ENCODE peak calls at places on chromosome 21, in four cellular contexts. One of them, this sample, is unnamed.

GRCh38 chr21:42746593-42747266 is 93.3 kb downstream of the PDE9A start:
- DNase-seq in GM12865: no peak
- DNase-seq in adrenal gland: peak
- DNase-seq in heart left ventricle: peak
- DNase-seq in this sample: no peak

GRCh38 chr21:25689226-25689625 is 45.5 kb downstream of the ATP5PF start:
- DNase-seq in heart left ventricle: no peak
- DNase-seq in GM12865: no peak
- DNase-seq in adrenal gland: no peak
- DNase-seq in this sample: peak

GRCh38 chr21:18529253-18529652 is 125.7 kb upstream of the TMPRSS15 start:
- DNase-seq in heart left ventricle: no peak
- DNase-seq in GM12865: no peak
- DNase-seq in adrenal gland: peak
- DNase-seq in this sample: peak

GRCh38 chr21:17139696-17140095 is 373.1 kb upstream of the CXADR start:
- DNase-seq in heart left ventricle: no peak
- DNase-seq in adrenal gland: no peak
- DNase-seq in GM12865: no peak
- DNase-seq in this sample: no peak

GRCh38 chr21:17051054-17051453 is 461.8 kb upstream of the CXADR start:
- DNase-seq in GM12865: no peak
- DNase-seq in heart left ventricle: no peak
- DNase-seq in adrenal gland: no peak
- DNase-seq in this sample: no peak

GRCh38 chr21:39014751-39015150 is 168.5 kb downstream of the PSMG1 start:
- DNase-seq in adrenal gland: peak
- DNase-seq in heart left ventricle: no peak
- DNase-seq in GM12865: no peak
- DNase-seq in this sample: peak

GRCh38 chr21:25960423-25960822 is 210.1 kb downstream of the APP start:
- DNase-seq in heart left ventricle: no peak
- DNase-seq in adrenal gland: no peak
- DNase-seq in GM12865: no peak
- DNase-seq in this sample: no peak

GRCh38 chr21:24428539-24429186 is 1178.6 kb downstream of the MRPL39 start:
- DNase-seq in GM12865: no peak
- DNase-seq in adrenal gland: no peak
- DNase-seq in heart left ventricle: no peak
- DNase-seq in this sample: no peak

GRCh38 chr21:34830386-34831140 is 161.8 kb downstream of the CLIC6 start:
- DNase-seq in adrenal gland: no peak
- DNase-seq in heart left ventricle: no peak
- DNase-seq in GM12865: no peak
- DNase-seq in this sample: no peak

GRCh38 chr21:34702341-34702807 is 33.6 kb downstream of the CLIC6 start:
- DNase-seq in GM12865: no peak
- DNase-seq in adrenal gland: no peak
- DNase-seq in heart left ventricle: no peak
- DNase-seq in this sample: peak

GRCh38 chr21:14493731-14494130 is 52.4 kb downstream of the SAMSN1 start:
- DNase-seq in adrenal gland: no peak
- DNase-seq in GM12865: no peak
- DNase-seq in heart left ventricle: no peak
- DNase-seq in this sample: no peak

GRCh38 chr21:23950344-23950743 is 1656.9 kb downstream of the MRPL39 start:
- DNase-seq in adrenal gland: no peak
- DNase-seq in GM12865: no peak
- DNase-seq in heart left ventricle: no peak
- DNase-seq in this sample: no peak

GRCh38 chr21:15140321-15141019 is 75.7 kb upstream of the NRIP1 start:
- DNase-seq in GM12865: no peak
- DNase-seq in adrenal gland: peak
- DNase-seq in heart left ventricle: no peak
- DNase-seq in this sample: no peak

GRCh38 chr21:38920631-38921398 is 115.1 kb downstream of the ETS2 start:
- DNase-seq in heart left ventricle: no peak
- DNase-seq in GM12865: no peak
- DNase-seq in adrenal gland: no peak
- DNase-seq in this sample: peak

GRCh38 chr21:16773206-16773605 is 739.6 kb upstream of the CXADR start:
- DNase-seq in heart left ventricle: no peak
- DNase-seq in adrenal gland: no peak
- DNase-seq in GM12865: no peak
- DNase-seq in this sample: peak

GRCh38 chr21:38171723-38172344 is 85.0 kb upstream of the KCNJ15 start:
- DNase-seq in GM12865: no peak
- DNase-seq in adrenal gland: peak
- DNase-seq in heart left ventricle: no peak
- DNase-seq in this sample: peak

GRCh38 chr21:25887646-25888321 is 153.0 kb downstream of the GABPA start:
- DNase-seq in adrenal gland: no peak
- DNase-seq in heart left ventricle: no peak
- DNase-seq in GM12865: no peak
- DNase-seq in this sample: no peak

GRCh38 chr21:33651965-33652680 is 9.8 kb downstream of the ITSN1 start:
- DNase-seq in heart left ventricle: no peak
- DNase-seq in adrenal gland: no peak
- DNase-seq in GM12865: no peak
- DNase-seq in this sample: no peak

GRCh38 chr21:25424674-25425073 is 182.6 kb downstream of the MRPL39 start:
- DNase-seq in adrenal gland: no peak
- DNase-seq in heart left ventricle: no peak
- DNase-seq in GM12865: peak
- DNase-seq in this sample: no peak

GRCh38 chr21:35428489-35428888 is 379.4 kb upstream of the RUNX1 start:
- DNase-seq in GM12865: no peak
- DNase-seq in adrenal gland: peak
- DNase-seq in heart left ventricle: peak
- DNase-seq in this sample: peak

GRCh38 chr21:29581393-29581792 is 282.7 kb downstream of the BACH1 start:
- DNase-seq in adrenal gland: no peak
- DNase-seq in GM12865: no peak
- DNase-seq in heart left ventricle: no peak
- DNase-seq in this sample: no peak

GRCh38 chr21:14866859-14867560 is 197.8 kb downstream of the NRIP1 start:
- DNase-seq in adrenal gland: no peak
- DNase-seq in heart left ventricle: no peak
- DNase-seq in GM12865: no peak
- DNase-seq in this sample: peak

GRCh38 chr21:15749868-15750174 is 20.0 kb downstream of the USP25 start:
- DNase-seq in GM12865: no peak
- DNase-seq in heart left ventricle: no peak
- DNase-seq in adrenal gland: peak
- DNase-seq in this sample: no peak

GRCh38 chr21:16455526-16455925 is 725.7 kb downstream of the USP25 start:
- DNase-seq in GM12865: no peak
- DNase-seq in heart left ventricle: no peak
- DNase-seq in adrenal gland: no peak
- DNase-seq in this sample: no peak

GRCh38 chr21:37855568-37856391 is 60.5 kb downstream of the KCNJ6 start:
- DNase-seq in GM12865: no peak
- DNase-seq in adrenal gland: no peak
- DNase-seq in heart left ventricle: no peak
- DNase-seq in this sample: peak

GRCh38 chr21:20443558-20444155 is 554.6 kb upstream of the NCAM2 start:
- DNase-seq in adrenal gland: no peak
- DNase-seq in heart left ventricle: no peak
- DNase-seq in GM12865: peak
- DNase-seq in this sample: no peak
- TF ChIP-seq CTCF in adrenal gland: no peak
- TF ChIP-seq CTCF in heart left ventricle: peak
- TF ChIP-seq CTCF in GM12865: peak
- TF ChIP-seq CTCF in this sample: no peak

GRCh38 chr21:32207096-32207716 is 71.6 kb downstream of the MIS18A start:
- DNase-seq in adrenal gland: no peak
- DNase-seq in GM12865: no peak
- DNase-seq in heart left ventricle: no peak
- DNase-seq in this sample: no peak
- H3K4me3 ChIP-seq in adrenal gland: no peak
- H3K4me3 ChIP-seq in GM12865: no peak
- H3K4me3 ChIP-seq in heart left ventricle: no peak
- H3K4me3 ChIP-seq in this sample: no peak

GRCh38 chr21:41441546-41441945 is 15.5 kb downstream of the MX1 start:
- DNase-seq in heart left ventricle: no peak
- DNase-seq in GM12865: no peak
- DNase-seq in adrenal gland: no peak
- DNase-seq in this sample: no peak
- TF ChIP-seq CTCF in heart left ventricle: no peak
- TF ChIP-seq CTCF in GM12865: no peak
- TF ChIP-seq CTCF in adrenal gland: no peak
- TF ChIP-seq CTCF in this sample: no peak

DNA sequence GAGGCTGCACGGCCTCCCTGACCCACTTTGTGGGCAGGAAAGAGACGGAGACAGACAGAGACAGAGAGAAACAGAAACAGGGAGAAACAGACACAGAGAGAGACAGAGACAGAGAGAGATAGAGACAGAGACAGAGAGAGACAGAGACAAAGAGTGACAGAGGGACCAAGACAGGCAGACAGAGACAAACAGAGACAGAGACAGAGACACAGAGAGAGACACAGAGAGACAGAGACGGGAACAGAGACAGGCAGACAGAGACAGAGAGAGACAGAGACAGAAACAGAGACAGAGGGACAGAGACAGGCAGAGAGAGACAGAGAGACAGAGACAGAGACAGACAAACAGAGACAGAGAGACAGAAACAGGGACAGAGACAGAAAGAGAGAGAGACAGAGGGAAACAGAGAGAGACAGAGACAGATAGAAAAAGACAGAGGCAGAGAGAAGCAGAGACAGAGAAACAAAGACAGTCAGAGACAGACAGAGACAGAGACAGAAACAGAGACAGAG is 3.1 kb downstream of the COL6A1 start:
- DNase-seq in GM12865: no peak
- DNase-seq in adrenal gland: no peak
- DNase-seq in heart left ventricle: no peak
- DNase-seq in this sample: no peak
- H3K4me3 ChIP-seq in GM12865: no peak
- H3K4me3 ChIP-seq in adrenal gland: no peak
- H3K4me3 ChIP-seq in heart left ventricle: peak
- H3K4me3 ChIP-seq in this sample: peak

DNA sequence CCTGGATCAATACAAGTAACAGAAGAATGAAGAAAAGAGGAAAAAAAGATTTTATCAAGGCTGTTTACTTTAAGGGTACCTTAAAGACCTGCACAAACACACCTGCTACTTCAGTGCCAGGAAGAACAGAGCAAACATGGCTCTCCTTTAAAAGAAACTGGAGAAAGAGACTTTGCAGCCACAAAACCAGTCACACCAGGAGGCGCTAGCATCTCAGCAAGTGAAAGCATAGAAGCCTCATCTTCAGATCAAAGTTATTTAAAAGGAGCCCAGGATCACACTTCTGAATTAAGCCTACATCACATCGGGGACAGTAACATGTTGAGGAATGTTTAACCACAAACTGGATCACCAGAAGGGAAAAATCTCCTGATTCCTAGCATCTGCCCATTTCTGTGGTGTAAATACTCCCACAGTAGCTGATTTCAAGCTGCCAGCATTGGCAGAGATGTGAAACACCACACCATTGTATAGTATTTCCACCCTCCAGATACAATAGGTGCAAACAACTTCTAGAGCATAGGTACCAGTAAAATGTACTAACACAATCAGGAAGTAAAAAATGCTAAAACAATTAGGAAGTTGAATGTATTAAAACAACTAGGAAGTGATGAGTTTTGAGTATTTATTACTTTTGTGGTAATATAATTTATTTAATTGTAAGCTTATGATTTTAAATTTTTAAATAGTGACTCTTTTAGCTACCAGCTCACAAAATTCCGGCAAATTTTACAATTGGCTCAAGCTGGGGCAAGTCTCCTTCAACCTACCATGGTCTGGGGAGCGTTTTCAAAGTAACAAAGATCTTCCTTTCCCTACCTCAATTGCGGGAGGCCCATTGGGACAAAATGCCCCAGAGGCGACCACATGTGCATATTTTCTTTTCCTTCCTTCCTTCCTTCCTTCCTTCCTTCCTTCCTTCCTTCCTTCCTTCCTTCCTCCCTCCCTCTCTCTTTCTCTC is 105.3 kb upstream of the CLDN14 start:
- DNase-seq in GM12865: peak
- DNase-seq in adrenal gland: no peak
- DNase-seq in heart left ventricle: no peak
- DNase-seq in this sample: no peak
- TF ChIP-seq CTCF in GM12865: no peak
- TF ChIP-seq CTCF in adrenal gland: no peak
- TF ChIP-seq CTCF in heart left ventricle: no peak
- TF ChIP-seq CTCF in this sample: no peak

GRCh38 chr21:45457161-45457831 is 52.3 kb downstream of the COL18A1 start:
- DNase-seq in GM12865: no peak
- DNase-seq in adrenal gland: no peak
- DNase-seq in heart left ventricle: no peak
- DNase-seq in this sample: no peak
- H3K4me3 ChIP-seq in GM12865: no peak
- H3K4me3 ChIP-seq in adrenal gland: no peak
- H3K4me3 ChIP-seq in heart left ventricle: no peak
- H3K4me3 ChIP-seq in this sample: no peak

GRCh38 chr21:43929217-43929971 is 64.4 kb downstream of the AGPAT3 start:
- DNase-seq in heart left ventricle: peak
- DNase-seq in adrenal gland: peak
- DNase-seq in GM12865: no peak
- DNase-seq in this sample: no peak
- TF ChIP-seq CTCF in heart left ventricle: peak
- TF ChIP-seq CTCF in adrenal gland: no peak
- TF ChIP-seq CTCF in GM12865: no peak
- TF ChIP-seq CTCF in this sample: no peak